ENCODE peak calls at places on chromosomes 16 and 17, in nine cellular contexts. D is hepatic stellate cell; L is epithelial cell of esophagus; F is activated CD8-positive, alpha-beta memory T cell treated with anti-CD3 and anti-CD28 coated beads for 1 hour; S is T follicular helper cell; X is NCI-H2029; J is AG04449; H is anterior cingulate cortex; A is GM03348. W is an unnamed sample.

GRCh38 chr16:88628512-88628974 is 9.8 kb upstream of the IL17C start:
- DNase-seq in F (no peak), J (no peak), S (no peak), A (no peak), D (no peak), X (no peak), L (no peak), H (no peak), W (no peak)

GRCh38 chr16:84117482-84117843 is 721 bp upstream of the MBTPS1 start:
- DNase-seq in F (no peak), D (no peak), X (no peak), J (no peak), H (peak), L (peak), S (no peak), A (no peak), W (no peak)

GRCh38 chr17:64653325-64653984 is 8.7 kb downstream of the SMURF2 start:
- DNase-seq in F (no peak), D (no peak), L (peak), H (no peak), S (no peak), J (no peak), X (no peak), A (no peak), W (no peak)

GRCh38 chr17:1087381-1088241 is 90.7 kb downstream of the TIMM22 start:
- DNase-seq in X (peak), A (peak), H (peak), D (no peak), J (no peak), F (no peak), L (peak), S (no peak), W (no peak)

GRCh38 chr17:59406808-59407381 is 75.4 kb downstream of the YPEL2 start:
- DNase-seq in X (peak), D (peak), H (no peak), A (no peak), F (no peak), S (no peak), L (no peak), J (no peak), W (peak)

GRCh38 chr17:38554430-38555350 is 51.1 kb downstream of the SRCIN1 start:
- DNase-seq in A (no peak), X (peak), J (no peak), S (no peak), F (no peak), H (no peak), L (peak), D (no peak), W (no peak)

GRCh38 chr17:31621566-31621965 is 230.1 kb downstream of the RAB11FIP4 start:
- DNase-seq in F (no peak), D (no peak), S (no peak), H (no peak), X (no peak), L (no peak), J (no peak), A (no peak), W (no peak)

GRCh38 chr17:21278304-21279197 is 6.0 kb upstream of the MAP2K3 start:
- DNase-seq in L (peak), X (no peak), S (peak), J (no peak), A (peak), F (no peak), H (no peak), D (no peak), W (no peak)

GRCh38 chr16:10521681-10522274 is 58.6 kb downstream of the EMP2 start:
- DNase-seq in X (peak), S (peak), L (peak), J (no peak), H (peak), F (peak), A (peak), D (peak), W (no peak)

GRCh38 chr17:63431939-63432804 is 13.9 kb downstream of the CYB561 start:
- DNase-seq in J (peak), A (no peak), X (peak), F (no peak), D (no peak), L (no peak), H (no peak), S (no peak), W (peak)